ENCODE peak calls at places on chromosome 11, in four cellular contexts. One of them, this sample, is unnamed.

GRCh38 chr11:76263657-76264056 is 57.4 kb upstream of the WNT11 start:
- DNase-seq in WTC11: no peak
- DNase-seq in GM20000: no peak
- DNase-seq in stomach: no peak
- DNase-seq in this sample: no peak

GRCh38 chr11:60810583-60810982 is 25.4 kb downstream of the MS4A10 start:
- DNase-seq in WTC11: no peak
- DNase-seq in GM20000: no peak
- DNase-seq in stomach: no peak
- DNase-seq in this sample: no peak

GRCh38 chr11:100515087-100515486 is 172.0 kb upstream of the ARHGAP42 start:
- DNase-seq in WTC11: peak
- DNase-seq in GM20000: no peak
- DNase-seq in stomach: no peak
- DNase-seq in this sample: no peak

GRCh38 chr11:433641-434040 is 8.2 kb downstream of the ANO9 start:
- DNase-seq in WTC11: no peak
- DNase-seq in GM20000: no peak
- DNase-seq in stomach: no peak
- DNase-seq in this sample: no peak

GRCh38 chr11:34358258-34358665 is 452 bp upstream of the ABTB2 start:
- DNase-seq in WTC11: peak
- DNase-seq in GM20000: peak
- DNase-seq in stomach: peak
- DNase-seq in this sample: no peak

GRCh38 chr11:34235189-34235588 is 122.6 kb downstream of the ABTB2 start:
- DNase-seq in WTC11: no peak
- DNase-seq in GM20000: no peak
- DNase-seq in stomach: no peak
- DNase-seq in this sample: no peak

GRCh38 chr11:6319879-6320410 is 356 bp downstream of the CAVIN3 start:
- DNase-seq in WTC11: peak
- DNase-seq in GM20000: peak
- DNase-seq in stomach: peak
- DNase-seq in this sample: peak

GRCh38 chr11:118046051-118046963 is 30.6 kb upstream of the TMPRSS4 start:
- DNase-seq in WTC11: no peak
- DNase-seq in GM20000: peak
- DNase-seq in stomach: no peak
- DNase-seq in this sample: no peak

GRCh38 chr11:134261626-134262488 is 8.5 kb downstream of the ACAD8 start:
- DNase-seq in WTC11: peak
- DNase-seq in GM20000: peak
- DNase-seq in stomach: no peak
- DNase-seq in this sample: no peak

GRCh38 chr11:16791494-16791961 is 53.1 kb downstream of the C11orf58 start:
- DNase-seq in WTC11: no peak
- DNase-seq in GM20000: no peak
- DNase-seq in stomach: no peak
- DNase-seq in this sample: no peak

GRCh38 chr11:47186076-47186936 is at the start of gene PACSIN3:
- DNase-seq in WTC11: peak
- DNase-seq in GM20000: peak
- DNase-seq in stomach: peak
- DNase-seq in this sample: peak

GRCh38 chr11:102727890-102728289 is 3.1 kb upstream of the MMP8 start:
- DNase-seq in WTC11: no peak
- DNase-seq in GM20000: no peak
- DNase-seq in stomach: no peak
- DNase-seq in this sample: no peak

GRCh38 chr11:134752964-134753804 is 341.1 kb upstream of the B3GAT1 start:
- DNase-seq in WTC11: no peak
- DNase-seq in GM20000: no peak
- DNase-seq in stomach: no peak
- DNase-seq in this sample: peak

GRCh38 chr11:32960553-32961164 is 55.0 kb upstream of the DEPDC7 start:
- DNase-seq in WTC11: no peak
- DNase-seq in GM20000: peak
- DNase-seq in stomach: no peak
- DNase-seq in this sample: no peak

GRCh38 chr11:3893311-3893710 is 37.8 kb downstream of the STIM1 start:
- DNase-seq in WTC11: no peak
- DNase-seq in GM20000: no peak
- DNase-seq in stomach: no peak
- DNase-seq in this sample: no peak

GRCh38 chr11:279966-280761 is 2.0 kb downstream of the NLRP6 start:
- DNase-seq in WTC11: peak
- DNase-seq in GM20000: peak
- DNase-seq in stomach: no peak
- DNase-seq in this sample: no peak

GRCh38 chr11:1123970-1124369 is 33.8 kb upstream of the MUC5AC start:
- DNase-seq in WTC11: no peak
- DNase-seq in GM20000: peak
- DNase-seq in stomach: no peak
- DNase-seq in this sample: no peak

GRCh38 chr11:69801513-69802335 is 17.5 kb downstream of the FGF3 start:
- DNase-seq in WTC11: peak
- DNase-seq in GM20000: peak
- DNase-seq in stomach: peak
- DNase-seq in this sample: no peak

GRCh38 chr11:71437879-71438278 is 10.3 kb downstream of the DHCR7 start:
- DNase-seq in WTC11: no peak
- DNase-seq in GM20000: no peak
- DNase-seq in stomach: no peak
- DNase-seq in this sample: no peak

GRCh38 chr11:120532511-120533196 is 21.1 kb downstream of the GRIK4 start:
- DNase-seq in WTC11: no peak
- DNase-seq in GM20000: no peak
- DNase-seq in stomach: no peak
- DNase-seq in this sample: no peak

GRCh38 chr11:11978792-11979486 is 29.5 kb downstream of the DKK3 start:
- DNase-seq in WTC11: no peak
- DNase-seq in GM20000: no peak
- DNase-seq in stomach: peak
- DNase-seq in this sample: peak

GRCh38 chr11:104876838-104877500 is 21.3 kb downstream of the CASP12 start:
- DNase-seq in WTC11: no peak
- DNase-seq in GM20000: peak
- DNase-seq in stomach: no peak
- DNase-seq in this sample: no peak

GRCh38 chr11:104872393-104872792 is 25.9 kb downstream of the CASP12 start:
- DNase-seq in WTC11: no peak
- DNase-seq in GM20000: no peak
- DNase-seq in stomach: no peak
- DNase-seq in this sample: no peak

GRCh38 chr11:104876324-104876723 is 21.9 kb downstream of the CASP12 start:
- DNase-seq in WTC11: no peak
- DNase-seq in GM20000: no peak
- DNase-seq in stomach: no peak
- DNase-seq in this sample: no peak

GRCh38 chr11:104870910-104871309 is 27.4 kb downstream of the CASP12 start:
- DNase-seq in WTC11: no peak
- DNase-seq in GM20000: no peak
- DNase-seq in stomach: no peak
- DNase-seq in this sample: no peak

DNA sequence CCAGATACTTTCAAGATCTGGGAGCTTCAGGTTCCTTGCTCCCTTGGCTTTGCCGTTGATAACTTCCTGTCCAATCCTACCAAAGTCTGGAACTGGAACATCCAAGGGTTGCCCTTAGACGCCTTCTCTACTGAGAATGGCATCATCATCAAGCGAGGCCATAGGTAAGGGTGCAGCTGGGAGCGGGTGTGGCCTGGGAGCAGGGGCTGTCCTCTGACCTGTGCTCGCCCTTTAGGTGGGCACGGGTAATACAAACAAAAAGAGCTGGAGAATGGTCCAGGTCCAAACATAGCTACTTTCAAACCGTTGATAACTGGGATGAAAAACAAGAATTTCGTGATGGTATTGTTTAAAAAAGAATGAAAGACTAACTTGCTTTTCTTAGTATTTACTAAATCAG is 25.0 kb downstream of the CASP12 start:
- DNase-seq in WTC11: peak
- DNase-seq in GM20000: no peak
- DNase-seq in stomach: no peak
- DNase-seq in this sample: no peak
- TF ChIP-seq CTCF in WTC11: no peak
- TF ChIP-seq CTCF in GM20000: no peak
- TF ChIP-seq CTCF in stomach: no peak
- TF ChIP-seq CTCF in this sample: no peak

GRCh38 chr11:27717377-27717776 is 17.1 kb upstream of the BDNF start:
- DNase-seq in WTC11: no peak
- DNase-seq in GM20000: no peak
- DNase-seq in stomach: no peak
- DNase-seq in this sample: no peak

GRCh38 chr11:27717801-27718229 is 17.6 kb upstream of the BDNF start:
- DNase-seq in WTC11: no peak
- DNase-seq in GM20000: no peak
- DNase-seq in stomach: no peak
- DNase-seq in this sample: no peak

GRCh38 chr11:27716216-27716615 is 16.0 kb upstream of the BDNF start:
- DNase-seq in WTC11: no peak
- DNase-seq in GM20000: no peak
- DNase-seq in stomach: no peak
- DNase-seq in this sample: no peak

GRCh38 chr11:27718346-27718852 is 18.1 kb upstream of the BDNF start:
- DNase-seq in WTC11: peak
- DNase-seq in GM20000: no peak
- DNase-seq in stomach: no peak
- DNase-seq in this sample: peak

GRCh38 chr11:27716850-27717249 is 16.6 kb upstream of the BDNF start:
- DNase-seq in WTC11: no peak
- DNase-seq in GM20000: no peak
- DNase-seq in stomach: no peak
- DNase-seq in this sample: no peak
- TF ChIP-seq CTCF in WTC11: no peak
- TF ChIP-seq CTCF in GM20000: no peak
- TF ChIP-seq CTCF in stomach: no peak
- TF ChIP-seq CTCF in this sample: peak

GRCh38 chr11:64296236-64296635 is 3.9 kb upstream of the CATSPERZ start:
- DNase-seq in WTC11: no peak
- DNase-seq in GM20000: no peak
- DNase-seq in stomach: no peak
- DNase-seq in this sample: no peak
- TF ChIP-seq CTCF in WTC11: no peak
- TF ChIP-seq CTCF in GM20000: no peak
- TF ChIP-seq CTCF in stomach: no peak
- TF ChIP-seq CTCF in this sample: no peak

GRCh38 chr11:125393331-125393730 is 102.7 kb downstream of the FEZ1 start:
- DNase-seq in WTC11: no peak
- DNase-seq in GM20000: no peak
- DNase-seq in stomach: no peak
- DNase-seq in this sample: no peak
- TF ChIP-seq CTCF in WTC11: no peak
- TF ChIP-seq CTCF in GM20000: no peak
- TF ChIP-seq CTCF in stomach: no peak
- TF ChIP-seq CTCF in this sample: no peak

DNA sequence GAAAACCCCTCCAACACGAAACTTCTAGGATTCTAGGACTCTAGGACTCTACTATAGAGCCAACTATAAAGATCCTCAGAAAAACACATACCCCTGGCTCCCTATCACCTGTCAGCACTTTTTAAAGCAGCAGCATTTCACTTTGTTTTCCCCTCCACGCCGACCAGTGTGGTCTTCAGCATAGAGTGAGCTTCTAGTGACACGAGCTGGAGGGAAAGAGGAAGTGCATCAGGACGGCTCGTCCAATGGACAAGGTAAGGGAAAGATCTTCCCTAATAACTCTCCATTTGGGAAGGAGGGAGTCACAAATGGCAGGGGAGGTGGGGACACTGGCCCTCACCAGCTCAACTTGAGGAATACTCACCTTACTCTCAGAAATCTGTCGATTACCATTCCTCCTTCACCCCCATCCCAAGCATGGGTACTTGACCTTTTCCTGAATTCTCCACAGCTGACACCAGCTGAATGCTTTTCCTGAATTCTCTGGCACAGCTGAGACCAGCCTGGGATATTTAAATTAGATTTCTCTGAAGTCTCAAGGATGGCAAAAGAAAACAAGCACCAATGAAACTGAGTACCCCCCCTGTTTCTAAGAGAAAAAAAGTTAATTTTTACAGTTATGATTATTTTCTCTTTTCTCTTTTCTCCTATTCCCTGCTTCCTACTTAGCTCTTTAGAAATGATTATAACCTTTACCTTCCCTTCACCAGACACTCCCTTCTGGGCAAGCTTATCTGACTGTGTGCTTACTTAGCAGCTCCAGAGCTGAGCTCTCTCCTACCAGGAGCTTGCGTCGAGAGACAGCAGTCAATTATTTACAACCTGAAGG is 33.3 kb upstream of the NNMT start:
- DNase-seq in WTC11: peak
- DNase-seq in GM20000: no peak
- DNase-seq in stomach: no peak
- DNase-seq in this sample: no peak
- TF ChIP-seq CTCF in WTC11: no peak
- TF ChIP-seq CTCF in GM20000: no peak
- TF ChIP-seq CTCF in stomach: no peak
- TF ChIP-seq CTCF in this sample: peak

GRCh38 chr11:79744941-79745340 is 304.1 kb upstream of the TENM4 start:
- DNase-seq in WTC11: no peak
- DNase-seq in GM20000: no peak
- DNase-seq in stomach: no peak
- DNase-seq in this sample: no peak
- TF ChIP-seq CTCF in WTC11: no peak
- TF ChIP-seq CTCF in GM20000: no peak
- TF ChIP-seq CTCF in stomach: no peak
- TF ChIP-seq CTCF in this sample: no peak

GRCh38 chr11:110463153-110463552 is 33.4 kb downstream of the FDX1 start:
- DNase-seq in WTC11: peak
- DNase-seq in GM20000: no peak
- DNase-seq in stomach: peak
- DNase-seq in this sample: no peak
- TF ChIP-seq CTCF in WTC11: peak
- TF ChIP-seq CTCF in GM20000: peak
- TF ChIP-seq CTCF in stomach: no peak
- TF ChIP-seq CTCF in this sample: peak

GRCh38 chr11:130518164-130518563 is 69.7 kb downstream of the ADAMTS15 start:
- DNase-seq in WTC11: no peak
- DNase-seq in GM20000: no peak
- DNase-seq in stomach: no peak
- DNase-seq in this sample: no peak
- TF ChIP-seq CTCF in WTC11: no peak
- TF ChIP-seq CTCF in GM20000: no peak
- TF ChIP-seq CTCF in stomach: no peak
- TF ChIP-seq CTCF in this sample: no peak

GRCh38 chr11:108027057-108027456 is 18.4 kb downstream of the CUL5 start:
- DNase-seq in WTC11: peak
- DNase-seq in GM20000: no peak
- DNase-seq in stomach: no peak
- DNase-seq in this sample: no peak
- TF ChIP-seq CTCF in WTC11: no peak
- TF ChIP-seq CTCF in GM20000: no peak
- TF ChIP-seq CTCF in stomach: no peak
- TF ChIP-seq CTCF in this sample: no peak

GRCh38 chr11:31887180-31887579 is 76.1 kb upstream of the PAX6 start:
- DNase-seq in WTC11: peak
- DNase-seq in GM20000: no peak
- DNase-seq in stomach: no peak
- DNase-seq in this sample: peak
- TF ChIP-seq CTCF in WTC11: peak
- TF ChIP-seq CTCF in GM20000: no peak
- TF ChIP-seq CTCF in stomach: no peak
- TF ChIP-seq CTCF in this sample: peak